ENCODE peak calls at places on chromosomes 11 and 22, in six cellular contexts. One of them, this sample, is unnamed.
A peak's percentile ranks its signal among the peaks of the same experiment; 100 is the strongest.

GRCh38 chr11:65611758-65612603 is 2.0 kb downstream of the MAP3K11 start:
- DNase-seq in stomach: no peak
- DNase-seq in prostate gland: no peak
- DNase-seq in esophagus muscularis mucosa: no peak
- DNase-seq in sigmoid colon: no peak
- DNase-seq in thyroid gland: no peak
- DNase-seq in this sample: no peak

GRCh38 chr11:41403462-41403861 is 56.0 kb downstream of the LRRC4C start:
- DNase-seq in stomach: no peak
- DNase-seq in prostate gland: no peak
- DNase-seq in esophagus muscularis mucosa: no peak
- DNase-seq in sigmoid colon: no peak
- DNase-seq in thyroid gland: no peak
- DNase-seq in this sample: no peak

GRCh38 chr11:2459016-2459725 is 14.4 kb downstream of the KCNQ1 start:
- DNase-seq in stomach: no peak
- DNase-seq in prostate gland: no peak
- DNase-seq in esophagus muscularis mucosa: no peak
- DNase-seq in sigmoid colon: no peak
- DNase-seq in thyroid gland: no peak
- DNase-seq in this sample: no peak

GRCh38 chr11:12092714-12093113 is 17.7 kb upstream of the MICAL2 start:
- DNase-seq in stomach: no peak
- DNase-seq in prostate gland: no peak
- DNase-seq in esophagus muscularis mucosa: no peak
- DNase-seq in sigmoid colon: no peak
- DNase-seq in thyroid gland: peak; percentile 47
- DNase-seq in this sample: no peak

GRCh38 chr11:73252577-73253191 is 19.5 kb upstream of the P2RY6 start:
- DNase-seq in stomach: peak; percentile 13
- DNase-seq in prostate gland: no peak
- DNase-seq in esophagus muscularis mucosa: no peak
- DNase-seq in sigmoid colon: peak; percentile 51
- DNase-seq in thyroid gland: no peak
- DNase-seq in this sample: peak; percentile 19

GRCh38 chr11:130269544-130269943 is 45.2 kb downstream of the ZBTB44 start:
- DNase-seq in stomach: no peak
- DNase-seq in prostate gland: no peak
- DNase-seq in esophagus muscularis mucosa: no peak
- DNase-seq in sigmoid colon: no peak
- DNase-seq in thyroid gland: no peak
- DNase-seq in this sample: no peak

GRCh38 chr22:19766235-19766505 is 5.6 kb downstream of the TBX1 start:
- DNase-seq in stomach: no peak
- DNase-seq in prostate gland: no peak
- DNase-seq in esophagus muscularis mucosa: no peak
- DNase-seq in sigmoid colon: no peak
- DNase-seq in thyroid gland: no peak
- DNase-seq in this sample: no peak

GRCh38 chr11:113447621-113448310 is 27.4 kb downstream of the DRD2 start:
- DNase-seq in stomach: no peak
- DNase-seq in prostate gland: no peak
- DNase-seq in esophagus muscularis mucosa: no peak
- DNase-seq in sigmoid colon: no peak
- DNase-seq in thyroid gland: no peak
- DNase-seq in this sample: no peak

GRCh38 chr11:70497536-70498075 is 99.3 kb downstream of the CTTN start:
- DNase-seq in stomach: no peak
- DNase-seq in prostate gland: no peak
- DNase-seq in esophagus muscularis mucosa: no peak
- DNase-seq in sigmoid colon: peak; percentile 41
- DNase-seq in thyroid gland: no peak
- DNase-seq in this sample: no peak

GRCh38 chr11:107496011-107496410 is 38.4 kb upstream of the CWF19L2 start:
- DNase-seq in stomach: no peak
- DNase-seq in prostate gland: no peak
- DNase-seq in esophagus muscularis mucosa: no peak
- DNase-seq in sigmoid colon: no peak
- DNase-seq in thyroid gland: no peak
- DNase-seq in this sample: no peak

GRCh38 chr11:120547871-120548681 is 36.5 kb downstream of the GRIK4 start:
- DNase-seq in stomach: peak; percentile 70
- DNase-seq in prostate gland: peak; percentile 62
- DNase-seq in esophagus muscularis mucosa: peak; percentile 95
- DNase-seq in sigmoid colon: peak; percentile 87
- DNase-seq in thyroid gland: peak; percentile 99
- DNase-seq in this sample: peak; percentile 87

GRCh38 chr11:128458316-128458715 is 129.0 kb downstream of the ETS1 start:
- DNase-seq in stomach: no peak
- DNase-seq in prostate gland: no peak
- DNase-seq in esophagus muscularis mucosa: no peak
- DNase-seq in sigmoid colon: no peak
- DNase-seq in thyroid gland: no peak
- DNase-seq in this sample: no peak

GRCh38 chr22:44393066-44393465 is 80.3 kb upstream of the SHISAL1 start:
- DNase-seq in stomach: no peak
- DNase-seq in prostate gland: no peak
- DNase-seq in esophagus muscularis mucosa: no peak
- DNase-seq in sigmoid colon: peak; percentile 37
- DNase-seq in thyroid gland: no peak
- DNase-seq in this sample: peak; percentile 18

GRCh38 chr22:46085831-46086576 is 64.3 kb upstream of the PPARA start:
- DNase-seq in stomach: peak; percentile 87
- DNase-seq in prostate gland: peak; percentile 81
- DNase-seq in esophagus muscularis mucosa: no peak
- DNase-seq in sigmoid colon: peak; percentile 90
- DNase-seq in thyroid gland: no peak
- DNase-seq in this sample: peak; percentile 54

GRCh38 chr11:126992065-126992803 is 8.3 kb downstream of the KIRREL3 start:
- DNase-seq in stomach: no peak
- DNase-seq in prostate gland: no peak
- DNase-seq in esophagus muscularis mucosa: no peak
- DNase-seq in sigmoid colon: no peak
- DNase-seq in thyroid gland: no peak
- DNase-seq in this sample: no peak

GRCh38 chr11:37442576-37442975 is 844.5 kb upstream of the RAG2 start:
- DNase-seq in stomach: no peak
- DNase-seq in prostate gland: no peak
- DNase-seq in esophagus muscularis mucosa: no peak
- DNase-seq in sigmoid colon: no peak
- DNase-seq in thyroid gland: no peak
- DNase-seq in this sample: no peak

GRCh38 chr22:22536916-22537315 is 16.8 kb upstream of the ZNF280A start:
- DNase-seq in stomach: no peak
- DNase-seq in prostate gland: no peak
- DNase-seq in esophagus muscularis mucosa: no peak
- DNase-seq in sigmoid colon: no peak
- DNase-seq in thyroid gland: no peak
- DNase-seq in this sample: no peak

GRCh38 chr11:36126703-36127102 is 162.5 kb downstream of the COMMD9 start:
- DNase-seq in stomach: no peak
- DNase-seq in prostate gland: no peak
- DNase-seq in esophagus muscularis mucosa: no peak
- DNase-seq in sigmoid colon: no peak
- DNase-seq in thyroid gland: no peak
- DNase-seq in this sample: no peak

GRCh38 chr22:30875481-30876215 is 92.9 kb downstream of the MORC2 start:
- DNase-seq in stomach: no peak
- DNase-seq in prostate gland: no peak
- DNase-seq in esophagus muscularis mucosa: no peak
- DNase-seq in sigmoid colon: peak; percentile 62
- DNase-seq in thyroid gland: no peak
- DNase-seq in this sample: peak; percentile 55

GRCh38 chr11:17012712-17013547 is 1.3 kb downstream of the PLEKHA7 start:
- DNase-seq in stomach: peak; percentile 78
- DNase-seq in prostate gland: peak; percentile 27
- DNase-seq in esophagus muscularis mucosa: no peak
- DNase-seq in sigmoid colon: peak; percentile 74
- DNase-seq in thyroid gland: peak; percentile 59
- DNase-seq in this sample: peak; percentile 92

GRCh38 chr11:17010851-17011420 is 3.3 kb downstream of the PLEKHA7 start:
- DNase-seq in stomach: no peak
- DNase-seq in prostate gland: no peak
- DNase-seq in esophagus muscularis mucosa: no peak
- DNase-seq in sigmoid colon: peak; percentile 54
- DNase-seq in thyroid gland: no peak
- DNase-seq in this sample: no peak

GRCh38 chr11:17014321-17014773 is at the start of gene PLEKHA7:
- DNase-seq in stomach: peak; percentile 34
- DNase-seq in prostate gland: no peak
- DNase-seq in esophagus muscularis mucosa: no peak
- DNase-seq in sigmoid colon: peak; percentile 47
- DNase-seq in thyroid gland: peak; percentile 18
- DNase-seq in this sample: peak; percentile 81

GRCh38 chr11:17013548-17014320 is 480 bp downstream of the PLEKHA7 start:
- DNase-seq in stomach: peak; percentile 62
- DNase-seq in prostate gland: no peak
- DNase-seq in esophagus muscularis mucosa: no peak
- DNase-seq in sigmoid colon: peak; percentile 62
- DNase-seq in thyroid gland: peak; percentile 29
- DNase-seq in this sample: peak; percentile 59

DNA sequence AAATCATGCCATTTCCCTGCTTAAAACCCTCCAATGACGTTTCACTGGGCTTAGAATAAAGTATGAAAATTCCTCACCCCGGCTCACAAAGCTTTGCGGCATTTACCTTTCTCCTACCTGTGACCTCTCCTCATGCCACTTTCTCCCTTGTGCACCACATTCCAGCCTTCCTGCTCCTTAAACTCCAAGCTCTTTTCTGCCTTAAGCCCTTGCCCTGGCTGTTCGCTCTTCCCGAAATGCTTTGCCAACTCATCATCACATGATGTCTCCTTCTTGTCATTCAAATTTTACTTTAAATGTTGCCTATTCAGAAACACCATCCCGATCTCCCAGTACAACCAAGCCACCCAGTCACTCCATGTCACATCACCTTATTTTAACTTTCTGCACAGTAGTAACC is 2.0 kb downstream of the PLEKHA7 start:
- DNase-seq in stomach: no peak
- DNase-seq in prostate gland: no peak
- DNase-seq in esophagus muscularis mucosa: no peak
- DNase-seq in sigmoid colon: no peak
- DNase-seq in thyroid gland: no peak
- DNase-seq in this sample: peak; percentile 18
- H3K4me3 ChIP-seq in stomach: peak overlapping the region; percentile 69
- H3K4me3 ChIP-seq in prostate gland: no peak overlapping the region
- H3K4me3 ChIP-seq in esophagus muscularis mucosa: no peak overlapping the region
- H3K4me3 ChIP-seq in sigmoid colon: no peak overlapping the region
- H3K4me3 ChIP-seq in thyroid gland: no peak overlapping the region
- H3K4me3 ChIP-seq in this sample: no peak overlapping the region

GRCh38 chr22:26194313-26194712 is 25.1 kb downstream of the SEZ6L start:
- DNase-seq in stomach: no peak
- DNase-seq in prostate gland: no peak
- DNase-seq in esophagus muscularis mucosa: no peak
- DNase-seq in sigmoid colon: no peak
- DNase-seq in thyroid gland: no peak
- DNase-seq in this sample: no peak
- H3K4me1 ChIP-seq in stomach: no peaks in the 10 kb centered on the region
- H3K4me1 ChIP-seq in prostate gland: no peaks in the 10 kb centered on the region
- H3K4me1 ChIP-seq in esophagus muscularis mucosa: no peaks in the 10 kb centered on the region
- H3K4me1 ChIP-seq in sigmoid colon: no peaks in the 10 kb centered on the region
- H3K4me1 ChIP-seq in thyroid gland: no peaks in the 10 kb centered on the region
- H3K4me1 ChIP-seq in this sample: no peaks in the 10 kb centered on the region

GRCh38 chr22:24553597-24554315 is 1.2 kb downstream of the GUCD1 start:
- DNase-seq in stomach: peak; percentile 62
- DNase-seq in prostate gland: peak; percentile 36
- DNase-seq in esophagus muscularis mucosa: no peak
- DNase-seq in sigmoid colon: peak; percentile 70
- DNase-seq in thyroid gland: no peak
- DNase-seq in this sample: peak; percentile 64
- TF ChIP-seq POLR2A in stomach: no peak
- TF ChIP-seq POLR2A in prostate gland: no peak
- TF ChIP-seq POLR2A in esophagus muscularis mucosa: no peak
- TF ChIP-seq POLR2A in sigmoid colon: no peak
- TF ChIP-seq POLR2A in thyroid gland: no peak
- TF ChIP-seq POLR2A in this sample: no peak

DNA sequence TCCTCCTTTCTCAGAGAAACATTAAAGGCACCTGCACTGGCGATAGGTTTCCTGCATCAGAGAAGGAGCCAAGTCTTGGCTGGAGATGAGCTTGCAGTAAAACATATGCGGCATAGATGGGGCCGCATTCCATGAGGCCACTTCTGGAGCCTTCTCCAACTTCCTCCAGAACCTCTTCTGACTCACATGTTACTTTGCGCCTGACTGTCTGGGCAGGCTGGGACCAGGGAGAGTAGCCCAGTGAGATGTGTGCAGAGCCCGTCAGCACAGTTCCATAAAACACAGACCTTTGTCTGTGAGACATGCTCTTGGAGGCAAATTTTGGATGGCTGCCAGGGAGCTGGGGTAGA is 55.4 kb upstream of the BID start:
- DNase-seq in stomach: no peak
- DNase-seq in prostate gland: no peak
- DNase-seq in esophagus muscularis mucosa: no peak
- DNase-seq in sigmoid colon: no peak
- DNase-seq in thyroid gland: no peak
- DNase-seq in this sample: no peak
- H3K4me3 ChIP-seq in stomach: no peak overlapping the region
- H3K4me3 ChIP-seq in prostate gland: no peak overlapping the region
- H3K4me3 ChIP-seq in esophagus muscularis mucosa: no peak overlapping the region
- H3K4me3 ChIP-seq in sigmoid colon: no peak overlapping the region
- H3K4me3 ChIP-seq in thyroid gland: no peak overlapping the region
- H3K4me3 ChIP-seq in this sample: no peak overlapping the region

This sample was measured in right lobe of liver.